ENCODE peak calls at places on chromosomes 3 and 15, in eight cellular contexts. Z is CD4-positive, alpha-beta T cell; O is IMR-90; P is prostate gland; E is keratinocyte; T is hepatocyte; S is cardiac fibroblast; A is activated B cell treated with CpG ODN at 0.5 μM for 24 hours. N is an unnamed sample.

GRCh38 chr3:264394-265156 is 68.0 kb downstream of the CHL1 start:
- DNase-seq in S (peak; percentile 74), A (no peak), T (peak; percentile 41), E (peak; percentile 33), Z (no peak), O (peak; percentile 97), P (peak; percentile 6), N (no peak)

GRCh38 chr15:52745326-52746161 is 44.6 kb downstream of the ONECUT1 start:
- DNase-seq in E (no peak), Z (no peak), P (no peak), A (no peak), O (no peak), T (no peak), S (no peak), N (no peak)

GRCh38 chr3:102226463-102226862 is 208.4 kb upstream of the ZPLD1 start:
- DNase-seq in Z (no peak), P (no peak), A (no peak), O (no peak), E (no peak), T (no peak), S (no peak), N (no peak)

GRCh38 chr3:149016669-149017541 is 25.6 kb downstream of the GYG1 start:
- DNase-seq in O (peak; percentile 98), E (peak; percentile 9), Z (no peak), S (peak; percentile 97), P (no peak), A (no peak), T (no peak), N (no peak)

GRCh38 chr3:45055411-45056143 is 29.5 kb downstream of the CLEC3B start:
- DNase-seq in Z (no peak), E (no peak), T (no peak), P (no peak), A (no peak), O (peak; percentile 96), S (peak; percentile 77), N (no peak)

GRCh38 chr3:31893174-31893573 is 87.9 kb downstream of the OSBPL10 start:
- DNase-seq in A (no peak), T (no peak), S (no peak), O (peak; percentile 12), Z (no peak), E (no peak), P (no peak), N (no peak)

GRCh38 chr3:126475411-126476114 is at the start of gene ZXDC:
- DNase-seq in E (peak; percentile 56), Z (peak; percentile 95), S (peak; percentile 92), A (peak; percentile 92), P (peak; percentile 92), O (peak; percentile 91), T (peak; percentile 98), N (peak; percentile 98)

GRCh38 chr15:99956820-99957641 is 223.8 kb upstream of the LYSMD4 start:
- DNase-seq in S (no peak), A (no peak), P (peak; percentile 3), T (no peak), O (no peak), Z (no peak), E (no peak), N (no peak)

GRCh38 chr15:92801412-92801773 is 98.7 kb upstream of the CHD2 start:
- DNase-seq in Z (no peak), S (peak; percentile 88), P (no peak), T (no peak), E (no peak), O (peak; percentile 86), A (no peak), N (no peak)

GRCh38 chr3:152973575-152973974 is 138.6 kb downstream of the P2RY1 start:
- DNase-seq in P (no peak), Z (no peak), S (no peak), O (no peak), A (no peak), T (no peak), E (no peak), N (no peak)

GRCh38 chr3:27575509-27575908 is 91.3 kb upstream of the SLC4A7 start:
- DNase-seq in S (no peak), A (no peak), T (no peak), O (no peak), P (no peak), Z (no peak), E (no peak), N (no peak)

GRCh38 chr3:177195242-177195940 is 1.9 kb downstream of the TBL1XR1 start:
- DNase-seq in O (no peak), T (peak; percentile 55), P (peak; percentile 60), Z (no peak), A (no peak), S (peak; percentile 47), E (no peak), N (no peak)

GRCh38 chr15:70752142-70752754 is 11.1 kb downstream of the UACA start:
- DNase-seq in T (no peak), E (no peak), Z (no peak), P (no peak), A (no peak), S (peak; percentile 33), O (no peak), N (no peak)

GRCh38 chr3:58683001-58683845 is 16.6 kb upstream of the FAM3D start:
- DNase-seq in O (peak; percentile 61), Z (no peak), S (peak; percentile 58), A (no peak), T (no peak), P (no peak), E (no peak), N (no peak)

GRCh38 chr15:57223345-57223744 is 153.0 kb upstream of the CGNL1 start:
- DNase-seq in T (no peak), A (no peak), E (no peak), O (no peak), P (no peak), S (no peak), Z (no peak), N (no peak)

GRCh38 chr3:149186219-149186618 is 35.4 kb downstream of the CP start:
- DNase-seq in S (no peak), E (no peak), T (no peak), A (no peak), Z (no peak), P (no peak), O (no peak), N (no peak)

GRCh38 chr15:96264801-96265515 is 65.5 kb upstream of the NR2F2 start:
- DNase-seq in O (peak; percentile 60), S (peak; percentile 40), A (no peak), Z (no peak), T (peak; percentile 46), E (no peak), P (no peak), N (no peak)

GRCh38 chr15:28132524-28133275 is 33.6 kb upstream of the OCA2 start:
- DNase-seq in T (no peak), A (no peak), E (no peak), S (peak; percentile 65), P (no peak), Z (no peak), O (peak; percentile 68), N (no peak)

GRCh38 chr3:160784853-160785252 is 28.8 kb downstream of the PPM1L start:
- DNase-seq in P (peak; percentile 68), E (no peak), Z (no peak), A (no peak), S (no peak), O (no peak), T (peak; percentile 30), N (no peak)

GRCh38 chr3:107913671-107914070 is 177.2 kb downstream of the CD47 start:
- DNase-seq in E (no peak), S (peak; percentile 82), P (no peak), O (peak; percentile 42), A (no peak), T (no peak), Z (no peak), N (no peak)

GRCh38 chr3:62665627-62666433 is 209.4 kb downstream of the CADPS start:
- DNase-seq in Z (no peak), O (peak; percentile 18), E (peak; percentile 15), T (peak; percentile 83), S (peak; percentile 66), A (no peak), P (peak; percentile 41), N (no peak)

DNA sequence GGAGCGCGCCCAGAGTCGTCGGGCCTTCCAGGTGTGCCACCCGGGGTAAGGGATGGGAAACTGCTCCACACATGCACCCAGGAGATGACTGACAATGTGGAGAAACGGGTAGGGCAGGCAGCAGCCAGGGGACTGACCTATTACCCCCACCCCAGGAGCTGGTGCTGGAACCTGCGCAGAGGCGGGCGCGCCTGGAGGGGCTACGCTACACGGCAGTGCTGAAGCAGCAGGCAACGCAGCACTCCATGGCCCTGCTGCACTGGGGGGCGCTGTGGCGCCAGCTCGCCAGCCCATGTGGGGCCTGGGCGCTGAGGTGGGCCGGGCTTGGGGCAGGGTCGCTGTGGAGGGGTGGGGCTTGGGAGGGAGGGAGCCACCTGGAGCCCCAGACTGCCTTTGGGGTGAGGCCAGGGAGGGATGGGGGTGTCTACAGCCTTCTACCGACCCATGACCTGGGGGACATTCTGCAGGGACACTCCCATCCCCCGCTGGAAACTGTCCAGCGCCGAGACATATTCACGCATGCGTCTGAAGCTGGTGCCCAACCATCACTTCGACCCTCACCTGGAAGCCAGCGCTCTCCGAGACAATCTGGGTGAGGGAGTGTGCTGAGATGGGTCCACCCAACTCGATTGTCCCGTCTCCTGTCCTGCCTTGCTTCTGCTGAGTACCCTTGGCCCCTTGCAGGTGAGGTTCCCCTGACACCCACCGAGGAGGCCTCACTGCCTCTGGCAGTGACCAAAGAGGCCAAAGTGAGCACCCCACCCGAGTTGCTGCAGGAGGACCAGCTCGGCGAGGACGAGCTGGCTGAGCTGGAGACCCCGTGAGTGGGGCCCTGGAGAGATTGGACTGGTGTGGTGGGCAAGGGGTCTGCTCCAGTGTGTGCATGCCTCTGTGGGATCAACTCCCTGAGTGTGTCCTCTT is 23.3 kb downstream of the NBEAL2 start:
- DNase-seq in O (no peak), S (no peak), P (no peak), Z (no peak), A (no peak), E (no peak), T (no peak), N (peak; percentile 12)
- TF ChIP-seq CTCF in O (no peak), S (no peak), P (no peak), Z (no peak), A (no peak), E (no peak), T (no peak), N (no peak)

GRCh38 chr15:80183886-80184285 is 31.1 kb downstream of the FAH start:
- DNase-seq in E (no peak), A (no peak), Z (no peak), O (peak; percentile 13), S (peak; percentile 19), P (no peak), T (no peak), N (no peak)
- TF ChIP-seq CTCF in E (peak; percentile 25), A (no peak), Z (no peak), O (no peak), S (peak; percentile 25), P (no peak), T (peak; percentile 7), N (no peak)

DNA sequence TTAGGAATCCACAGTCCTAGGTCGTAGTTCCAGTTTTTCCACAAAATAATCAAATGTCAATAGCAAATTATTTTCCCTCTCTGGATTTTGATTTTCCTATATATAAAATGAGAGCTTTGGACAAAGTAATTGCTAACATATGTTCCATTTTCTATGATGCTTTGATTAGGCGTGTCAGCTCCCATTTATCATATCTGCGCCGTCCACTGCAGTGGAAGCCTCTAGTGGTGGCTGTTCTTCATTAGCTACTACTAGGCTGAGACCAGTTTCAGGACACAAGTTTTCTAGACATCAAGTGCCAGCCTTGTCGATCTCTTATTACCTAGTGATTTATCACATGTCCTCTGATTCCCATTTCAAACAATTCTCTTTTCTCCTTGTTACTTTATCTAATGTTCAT is 271.5 kb downstream of the TUSC7 start:
- DNase-seq in Z (no peak), S (no peak), A (no peak), P (no peak), E (no peak), T (no peak), O (no peak), N (no peak)
- TF ChIP-seq CTCF in Z (no peak), S (no peak), A (no peak), P (no peak), E (no peak), T (no peak), O (no peak), N (no peak)

GRCh38 chr15:74817370-74817737 is 4.7 kb downstream of the LMAN1L start:
- DNase-seq in A (no peak), O (peak; percentile 16), T (peak; percentile 48), Z (no peak), S (peak; percentile 30), E (peak; percentile 44), P (peak; percentile 73), N (no peak)
- TF ChIP-seq CTCF in A (no peak), O (peak; percentile 27), T (peak; percentile 18), Z (no peak), S (peak; percentile 41), E (peak; percentile 89), P (no peak), N (peak; percentile 30)